ENCODE peak calls at places on chromosomes 7 and 10, in ten cellular contexts. One of them, this sample, is unnamed.

GRCh38 chr10:129963831-129964501 is at the start of gene EBF3:
- DNase-seq in mesothelial cell of epicardium: peak
- DNase-seq in GM20000: peak
- DNase-seq in OCI-LY7: no peak
- DNase-seq in GM23338: peak
- DNase-seq in heart left ventricle: peak
- DNase-seq in fibroblast of pulmonary artery: peak
- DNase-seq in nephron progenitor cell: peak
- DNase-seq in HCT116: no peak
- DNase-seq in brain microvascular endothelial cell: peak
- DNase-seq in this sample: no peak

GRCh38 chr10:89591796-89592271 is 53.2 kb downstream of the PANK1 start:
- DNase-seq in mesothelial cell of epicardium: no peak
- DNase-seq in GM20000: no peak
- DNase-seq in OCI-LY7: no peak
- DNase-seq in GM23338: no peak
- DNase-seq in heart left ventricle: peak
- DNase-seq in fibroblast of pulmonary artery: peak
- DNase-seq in nephron progenitor cell: no peak
- DNase-seq in HCT116: no peak
- DNase-seq in brain microvascular endothelial cell: peak
- DNase-seq in this sample: no peak

GRCh38 chr10:70934701-70935100 is 46.3 kb upstream of the PCBD1 start:
- DNase-seq in mesothelial cell of epicardium: no peak
- DNase-seq in GM20000: no peak
- DNase-seq in OCI-LY7: no peak
- DNase-seq in GM23338: no peak
- DNase-seq in heart left ventricle: no peak
- DNase-seq in fibroblast of pulmonary artery: no peak
- DNase-seq in nephron progenitor cell: no peak
- DNase-seq in HCT116: no peak
- DNase-seq in brain microvascular endothelial cell: no peak
- DNase-seq in this sample: no peak

GRCh38 chr7:67917118-67917755 is 920.6 kb downstream of the TYW1 start:
- DNase-seq in mesothelial cell of epicardium: no peak
- DNase-seq in GM20000: no peak
- DNase-seq in OCI-LY7: no peak
- DNase-seq in GM23338: no peak
- DNase-seq in heart left ventricle: no peak
- DNase-seq in fibroblast of pulmonary artery: no peak
- DNase-seq in nephron progenitor cell: no peak
- DNase-seq in HCT116: no peak
- DNase-seq in brain microvascular endothelial cell: no peak
- DNase-seq in this sample: no peak

GRCh38 chr10:73771722-73772279 is 10.0 kb upstream of the CHCHD1 start:
- DNase-seq in mesothelial cell of epicardium: peak
- DNase-seq in GM20000: peak
- DNase-seq in OCI-LY7: peak
- DNase-seq in GM23338: peak
- DNase-seq in heart left ventricle: peak
- DNase-seq in fibroblast of pulmonary artery: peak
- DNase-seq in nephron progenitor cell: peak
- DNase-seq in HCT116: peak
- DNase-seq in brain microvascular endothelial cell: peak
- DNase-seq in this sample: peak

GRCh38 chr10:49534670-49535381 is 4.1 kb downstream of the ERCC6 start:
- DNase-seq in mesothelial cell of epicardium: no peak
- DNase-seq in GM20000: peak
- DNase-seq in OCI-LY7: peak
- DNase-seq in GM23338: no peak
- DNase-seq in heart left ventricle: no peak
- DNase-seq in fibroblast of pulmonary artery: peak
- DNase-seq in nephron progenitor cell: no peak
- DNase-seq in HCT116: no peak
- DNase-seq in brain microvascular endothelial cell: peak
- DNase-seq in this sample: peak

GRCh38 chr7:76512941-76513816 is 2.8 kb downstream of the UPK3B start:
- DNase-seq in mesothelial cell of epicardium: no peak
- DNase-seq in GM20000: peak
- DNase-seq in OCI-LY7: no peak
- DNase-seq in GM23338: peak
- DNase-seq in heart left ventricle: no peak
- DNase-seq in fibroblast of pulmonary artery: peak
- DNase-seq in nephron progenitor cell: peak
- DNase-seq in HCT116: peak
- DNase-seq in brain microvascular endothelial cell: no peak
- DNase-seq in this sample: peak

GRCh38 chr7:101265622-101266516 is 21.0 kb upstream of the FIS1 start:
- DNase-seq in mesothelial cell of epicardium: no peak
- DNase-seq in GM20000: no peak
- DNase-seq in OCI-LY7: no peak
- DNase-seq in GM23338: no peak
- DNase-seq in heart left ventricle: no peak
- DNase-seq in fibroblast of pulmonary artery: no peak
- DNase-seq in nephron progenitor cell: no peak
- DNase-seq in HCT116: no peak
- DNase-seq in brain microvascular endothelial cell: no peak
- DNase-seq in this sample: no peak

DNA sequence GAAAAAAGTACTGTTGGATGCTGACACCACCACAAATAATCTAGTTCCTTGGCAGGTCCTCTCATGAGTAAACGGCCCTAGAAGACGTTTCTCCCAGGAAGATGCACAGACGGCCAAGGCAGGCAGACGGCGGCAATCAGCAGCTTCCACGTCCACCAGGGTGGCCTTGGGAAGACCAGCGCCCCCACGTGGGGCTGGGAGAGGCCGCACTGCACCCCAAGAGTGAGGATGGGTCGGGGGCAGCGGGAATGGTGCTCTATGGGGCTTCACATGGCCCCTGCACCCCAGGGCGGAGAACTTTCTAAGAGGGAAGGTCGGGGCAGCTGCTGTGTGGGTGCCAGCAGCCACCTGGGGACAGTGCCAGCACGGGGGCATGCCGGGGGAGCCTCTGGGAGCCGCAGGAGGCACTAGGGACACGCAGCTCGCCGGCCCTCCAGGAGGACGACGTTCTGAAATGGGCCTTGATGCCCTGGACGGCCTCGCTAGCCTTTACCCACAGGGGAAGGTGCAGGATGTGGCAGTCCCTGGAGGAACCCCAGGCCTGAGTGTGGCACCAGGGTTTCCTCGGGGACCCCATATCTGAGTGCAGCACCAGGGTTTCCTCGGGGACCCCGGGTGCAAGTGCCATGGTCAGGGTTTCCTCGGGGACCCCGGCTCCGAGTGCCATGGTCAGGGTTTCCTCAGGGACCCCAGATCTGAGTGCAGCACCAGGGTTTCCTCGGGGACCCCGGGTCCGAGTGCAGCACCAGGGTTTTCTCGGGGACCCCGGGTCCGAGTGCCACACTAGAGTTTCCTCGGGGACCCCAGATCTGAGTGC is 539.9 kb downstream of the DNAJB6 start:
- DNase-seq in mesothelial cell of epicardium: no peak
- DNase-seq in GM20000: no peak
- DNase-seq in OCI-LY7: no peak
- DNase-seq in GM23338: no peak
- DNase-seq in heart left ventricle: peak
- DNase-seq in fibroblast of pulmonary artery: no peak
- DNase-seq in nephron progenitor cell: no peak
- DNase-seq in HCT116: no peak
- DNase-seq in brain microvascular endothelial cell: no peak
- DNase-seq in this sample: no peak
- TF ChIP-seq CTCF in mesothelial cell of epicardium: no peak
- TF ChIP-seq CTCF in GM20000: no peak
- TF ChIP-seq CTCF in OCI-LY7: no peak
- TF ChIP-seq CTCF in GM23338: peak
- TF ChIP-seq CTCF in heart left ventricle: no peak
- TF ChIP-seq CTCF in fibroblast of pulmonary artery: no peak
- TF ChIP-seq CTCF in nephron progenitor cell: no peak
- TF ChIP-seq CTCF in HCT116: peak
- TF ChIP-seq CTCF in brain microvascular endothelial cell: no peak
- TF ChIP-seq CTCF in this sample: no peak

DNA sequence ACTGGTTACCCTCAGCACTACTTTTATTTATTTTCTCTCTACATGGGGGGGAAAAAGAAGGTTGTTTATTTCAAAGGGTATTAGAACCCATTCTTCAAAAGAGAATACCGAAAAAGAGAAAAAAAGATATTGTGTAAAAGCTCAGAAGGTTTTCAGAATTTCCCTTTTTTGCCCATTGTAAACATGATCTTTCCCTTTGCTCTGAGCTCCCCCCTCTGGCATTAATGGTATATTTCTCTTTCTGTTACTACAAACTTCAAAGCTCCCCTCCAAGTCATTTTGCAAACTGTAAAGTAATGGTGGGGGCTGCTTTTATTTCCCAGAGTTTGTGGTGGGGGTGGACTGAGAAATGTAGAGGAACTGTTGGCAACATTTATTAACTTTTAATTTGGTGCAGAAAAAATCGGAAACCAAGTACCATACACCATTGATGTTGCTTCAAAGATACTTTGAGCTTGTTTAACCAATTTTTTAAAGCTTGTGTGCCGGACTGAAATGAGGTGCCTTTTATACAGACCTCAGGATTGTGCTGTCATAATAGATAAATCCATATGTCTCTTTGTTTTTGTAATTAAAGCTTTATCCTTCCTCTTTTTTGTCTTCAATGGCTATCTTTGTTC is 181.5 kb downstream of the EXOC4 start:
- DNase-seq in mesothelial cell of epicardium: no peak
- DNase-seq in GM20000: peak
- DNase-seq in OCI-LY7: peak
- DNase-seq in GM23338: peak
- DNase-seq in heart left ventricle: no peak
- DNase-seq in fibroblast of pulmonary artery: peak
- DNase-seq in nephron progenitor cell: no peak
- DNase-seq in HCT116: no peak
- DNase-seq in brain microvascular endothelial cell: no peak
- DNase-seq in this sample: peak
- TF ChIP-seq CTCF in mesothelial cell of epicardium: peak
- TF ChIP-seq CTCF in GM20000: peak
- TF ChIP-seq CTCF in OCI-LY7: peak
- TF ChIP-seq CTCF in GM23338: peak
- TF ChIP-seq CTCF in heart left ventricle: peak
- TF ChIP-seq CTCF in fibroblast of pulmonary artery: peak
- TF ChIP-seq CTCF in nephron progenitor cell: no peak
- TF ChIP-seq CTCF in HCT116: peak
- TF ChIP-seq CTCF in brain microvascular endothelial cell: peak
- TF ChIP-seq CTCF in this sample: no peak

GRCh38 chr7:16420329-16420648 is 1.0 kb downstream of the CRPPA start:
- DNase-seq in mesothelial cell of epicardium: no peak
- DNase-seq in GM20000: no peak
- DNase-seq in OCI-LY7: no peak
- DNase-seq in GM23338: no peak
- DNase-seq in heart left ventricle: no peak
- DNase-seq in fibroblast of pulmonary artery: no peak
- DNase-seq in nephron progenitor cell: no peak
- DNase-seq in HCT116: no peak
- DNase-seq in brain microvascular endothelial cell: no peak
- DNase-seq in this sample: no peak

GRCh38 chr7:16422100-16422430 is 727 bp upstream of the CRPPA start:
- DNase-seq in mesothelial cell of epicardium: no peak
- DNase-seq in GM20000: no peak
- DNase-seq in OCI-LY7: no peak
- DNase-seq in GM23338: no peak
- DNase-seq in heart left ventricle: no peak
- DNase-seq in fibroblast of pulmonary artery: peak
- DNase-seq in nephron progenitor cell: no peak
- DNase-seq in HCT116: no peak
- DNase-seq in brain microvascular endothelial cell: no peak
- DNase-seq in this sample: no peak

GRCh38 chr7:16419859-16420258 is 1.5 kb downstream of the CRPPA start:
- DNase-seq in mesothelial cell of epicardium: no peak
- DNase-seq in GM20000: no peak
- DNase-seq in OCI-LY7: no peak
- DNase-seq in GM23338: no peak
- DNase-seq in heart left ventricle: no peak
- DNase-seq in fibroblast of pulmonary artery: no peak
- DNase-seq in nephron progenitor cell: no peak
- DNase-seq in HCT116: no peak
- DNase-seq in brain microvascular endothelial cell: no peak
- DNase-seq in this sample: no peak

GRCh38 chr7:16421333-16422099 is at the start of gene CRPPA:
- DNase-seq in mesothelial cell of epicardium: peak
- DNase-seq in GM20000: peak
- DNase-seq in OCI-LY7: no peak
- DNase-seq in GM23338: peak
- DNase-seq in heart left ventricle: peak
- DNase-seq in fibroblast of pulmonary artery: peak
- DNase-seq in nephron progenitor cell: peak
- DNase-seq in HCT116: no peak
- DNase-seq in brain microvascular endothelial cell: no peak
- DNase-seq in this sample: peak

GRCh38 chr7:16420649-16421332 is 547 bp downstream of the CRPPA start:
- DNase-seq in mesothelial cell of epicardium: peak
- DNase-seq in GM20000: peak
- DNase-seq in OCI-LY7: no peak
- DNase-seq in GM23338: peak
- DNase-seq in heart left ventricle: peak
- DNase-seq in fibroblast of pulmonary artery: peak
- DNase-seq in nephron progenitor cell: peak
- DNase-seq in HCT116: peak
- DNase-seq in brain microvascular endothelial cell: peak
- DNase-seq in this sample: peak
- TF ChIP-seq CTCF in mesothelial cell of epicardium: peak
- TF ChIP-seq CTCF in GM20000: no peak
- TF ChIP-seq CTCF in OCI-LY7: no peak
- TF ChIP-seq CTCF in GM23338: peak
- TF ChIP-seq CTCF in heart left ventricle: peak
- TF ChIP-seq CTCF in fibroblast of pulmonary artery: peak
- TF ChIP-seq CTCF in nephron progenitor cell: peak
- TF ChIP-seq CTCF in HCT116: peak
- TF ChIP-seq CTCF in brain microvascular endothelial cell: peak
- TF ChIP-seq CTCF in this sample: no peak

GRCh38 chr10:112977294-112977951 is 27.4 kb downstream of the TCF7L2 start:
- DNase-seq in mesothelial cell of epicardium: no peak
- DNase-seq in GM20000: no peak
- DNase-seq in OCI-LY7: no peak
- DNase-seq in GM23338: no peak
- DNase-seq in heart left ventricle: no peak
- DNase-seq in fibroblast of pulmonary artery: no peak
- DNase-seq in nephron progenitor cell: no peak
- DNase-seq in HCT116: no peak
- DNase-seq in brain microvascular endothelial cell: no peak
- DNase-seq in this sample: no peak

GRCh38 chr10:112973046-112973445 is 23.0 kb downstream of the TCF7L2 start:
- DNase-seq in mesothelial cell of epicardium: no peak
- DNase-seq in GM20000: no peak
- DNase-seq in OCI-LY7: no peak
- DNase-seq in GM23338: no peak
- DNase-seq in heart left ventricle: no peak
- DNase-seq in fibroblast of pulmonary artery: no peak
- DNase-seq in nephron progenitor cell: no peak
- DNase-seq in HCT116: no peak
- DNase-seq in brain microvascular endothelial cell: no peak
- DNase-seq in this sample: no peak

GRCh38 chr10:112970036-112970435 is 20.0 kb downstream of the TCF7L2 start:
- DNase-seq in mesothelial cell of epicardium: no peak
- DNase-seq in GM20000: no peak
- DNase-seq in OCI-LY7: no peak
- DNase-seq in GM23338: no peak
- DNase-seq in heart left ventricle: no peak
- DNase-seq in fibroblast of pulmonary artery: no peak
- DNase-seq in nephron progenitor cell: no peak
- DNase-seq in HCT116: no peak
- DNase-seq in brain microvascular endothelial cell: no peak
- DNase-seq in this sample: no peak

GRCh38 chr10:112972606-112973005 is 22.6 kb downstream of the TCF7L2 start:
- DNase-seq in mesothelial cell of epicardium: no peak
- DNase-seq in GM20000: no peak
- DNase-seq in OCI-LY7: no peak
- DNase-seq in GM23338: no peak
- DNase-seq in heart left ventricle: no peak
- DNase-seq in fibroblast of pulmonary artery: no peak
- DNase-seq in nephron progenitor cell: no peak
- DNase-seq in HCT116: no peak
- DNase-seq in brain microvascular endothelial cell: no peak
- DNase-seq in this sample: no peak

GRCh38 chr10:112973805-112974204 is 23.8 kb downstream of the TCF7L2 start:
- DNase-seq in mesothelial cell of epicardium: no peak
- DNase-seq in GM20000: no peak
- DNase-seq in OCI-LY7: no peak
- DNase-seq in GM23338: no peak
- DNase-seq in heart left ventricle: no peak
- DNase-seq in fibroblast of pulmonary artery: no peak
- DNase-seq in nephron progenitor cell: no peak
- DNase-seq in HCT116: no peak
- DNase-seq in brain microvascular endothelial cell: no peak
- DNase-seq in this sample: no peak
- TF ChIP-seq CTCF in mesothelial cell of epicardium: no peak
- TF ChIP-seq CTCF in GM20000: no peak
- TF ChIP-seq CTCF in OCI-LY7: no peak
- TF ChIP-seq CTCF in GM23338: peak
- TF ChIP-seq CTCF in heart left ventricle: no peak
- TF ChIP-seq CTCF in fibroblast of pulmonary artery: no peak
- TF ChIP-seq CTCF in nephron progenitor cell: no peak
- TF ChIP-seq CTCF in HCT116: peak
- TF ChIP-seq CTCF in brain microvascular endothelial cell: no peak
- TF ChIP-seq CTCF in this sample: no peak

This sample was measured in GM13976.